ENCODE peak calls at places on chromosomes 4 and X, in seven cellular contexts. L, I, O, H, T, R and X are unnamed samples.

GRCh38 chr4:95548738-95549245 is at the start of gene UNC5C:
- DNase-seq in L (peak), I (peak), O (peak), H (no peak), T (peak), R (no peak), X (peak)

GRCh38 chr4:112840061-112840460 is 203.1 kb downstream of the LARP7 start:
- DNase-seq in L (no peak), I (peak), O (no peak), H (no peak), T (no peak), R (no peak), X (peak)

GRCh38 chrX:15785176-15785735 is 5.0 kb upstream of the ZRSR2 start:
- DNase-seq in L (no peak), I (no peak), O (no peak), H (no peak), T (no peak), R (no peak), X (no peak)

GRCh38 chr4:9996319-9997110 is 24.8 kb downstream of the SLC2A9 start:
- DNase-seq in L (no peak), I (no peak), O (peak), H (no peak), T (no peak), R (no peak), X (peak)

GRCh38 chrX:989959-990510 is 222.4 kb downstream of the CRLF2 start:
- DNase-seq in L (no peak), I (no peak), O (peak), H (no peak), T (peak), R (peak), X (peak)

GRCh38 chr4:39893693-39894072 is 84.0 kb downstream of the PDS5A start:
- DNase-seq in L (no peak), I (no peak), O (no peak), H (no peak), T (no peak), R (no peak), X (no peak)

GRCh38 chr4:120750152-120750525 is 172.4 kb downstream of the PRDM5 start:
- DNase-seq in L (no peak), I (no peak), O (no peak), H (no peak), T (peak), R (no peak), X (no peak)

GRCh38 chrX:39969099-39969825 is 128.5 kb downstream of the BCOR start:
- DNase-seq in L (no peak), I (peak), O (no peak), H (no peak), T (no peak), R (no peak), X (no peak)

GRCh38 chr4:186790630-186791029 is 67.0 kb upstream of the FAT1 start:
- DNase-seq in L (no peak), I (no peak), O (no peak), H (no peak), T (no peak), R (no peak), X (no peak)

GRCh38 chr4:100071531-100071930 is 118.7 kb downstream of the DDIT4L start:
- DNase-seq in L (no peak), I (no peak), O (no peak), H (no peak), T (no peak), R (no peak), X (no peak)
- TF ChIP-seq CTCF in L (no peak), I (no peak), O (no peak), H (no peak), T (no peak), R (no peak), X (no peak)

GRCh38 chr4:148998719-148999118 is 556.5 kb upstream of the NR3C2 start:
- DNase-seq in L (no peak), I (peak), O (no peak), H (no peak), T (no peak), R (peak), X (peak)
- TF ChIP-seq CTCF in L (peak), I (peak), O (no peak), H (no peak), T (peak), R (peak), X (peak)

DNA sequence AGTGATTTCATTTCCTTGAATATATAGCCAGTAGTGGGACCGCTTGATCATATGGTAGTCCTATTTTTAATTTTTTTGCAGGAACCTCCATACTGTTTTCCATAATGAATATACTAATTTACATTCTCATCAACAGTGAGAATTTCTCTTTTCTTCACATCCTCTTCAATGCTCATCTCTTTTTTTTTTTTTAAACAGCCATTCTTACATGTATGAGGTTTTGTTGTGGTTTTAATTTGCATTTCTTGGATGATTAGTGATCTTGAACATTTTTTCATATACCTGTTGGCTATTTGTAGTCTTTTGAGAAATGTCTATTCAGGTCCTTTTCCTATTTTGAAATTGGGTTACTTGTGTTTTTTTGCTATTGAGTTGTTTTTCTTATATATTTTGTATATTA is 67.0 kb downstream of the RAPGEF2 start:
- DNase-seq in L (no peak), I (no peak), O (no peak), H (no peak), T (no peak), R (no peak), X (no peak)
- TF ChIP-seq CTCF in L (no peak), I (no peak), O (no peak), H (no peak), T (no peak), R (no peak), X (no peak)

GRCh38 chr4:177436456-177436855 is 5.8 kb downstream of the AGA start:
- DNase-seq in L (no peak), I (no peak), O (no peak), H (no peak), T (no peak), R (no peak), X (no peak)

GRCh38 chr4:177441803-177442622 is at the start of gene AGA:
- DNase-seq in L (peak), I (peak), O (peak), H (peak), T (peak), R (peak), X (peak)

GRCh38 chr4:177442623-177443155 is 452 bp upstream of the AGA start:
- DNase-seq in L (no peak), I (no peak), O (no peak), H (peak), T (peak), R (no peak), X (no peak)

GRCh38 chr4:177444911-177445736 is 2.9 kb upstream of the AGA start:
- DNase-seq in L (no peak), I (peak), O (no peak), H (no peak), T (no peak), R (no peak), X (no peak)

DNA sequence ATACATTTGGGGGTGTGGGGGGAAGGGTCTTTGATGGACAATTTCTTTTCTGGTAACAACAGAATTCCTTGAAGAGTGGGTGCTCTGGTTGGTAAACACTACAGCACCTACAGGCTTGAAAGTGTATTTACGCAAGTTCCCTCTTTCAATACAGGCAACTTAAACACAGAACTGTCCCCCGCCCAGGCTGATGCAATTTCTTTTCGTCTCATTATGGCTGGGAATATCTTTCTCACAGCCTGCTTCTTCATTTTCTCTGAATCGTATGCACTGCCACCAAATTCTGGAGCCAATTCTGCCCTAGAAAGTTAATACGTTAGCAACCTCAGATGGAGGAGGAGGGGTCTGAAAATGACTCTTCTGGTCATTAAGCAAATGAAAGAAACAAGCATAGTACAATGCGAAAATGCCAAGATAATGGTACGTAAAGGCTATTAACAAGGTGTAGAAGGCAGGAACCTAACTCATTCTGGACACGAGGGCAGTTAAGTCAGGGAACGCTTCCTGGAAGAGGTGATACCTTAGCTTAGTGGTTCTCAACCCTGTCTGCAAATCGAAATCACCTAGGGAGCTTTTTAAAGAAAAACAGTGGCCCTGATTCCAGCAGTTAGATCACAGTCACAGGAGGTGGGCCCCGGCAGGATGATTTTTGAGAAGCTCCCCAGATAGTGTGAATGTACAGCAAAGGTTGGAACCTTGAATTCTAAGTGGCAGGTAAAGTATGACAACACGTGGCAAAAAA is 1.0 kb downstream of the AGA start:
- DNase-seq in L (no peak), I (peak), O (no peak), H (peak), T (peak), R (no peak), X (no peak)
- TF ChIP-seq CTCF in L (no peak), I (no peak), O (no peak), H (no peak), T (peak), R (no peak), X (peak)

GRCh38 chr4:7067523-7068278 is at the start of gene GRPEL1:
- DNase-seq in L (peak), I (peak), O (peak), H (peak), T (peak), R (peak), X (peak)
- TF ChIP-seq CTCF in L (no peak), I (no peak), O (no peak), H (no peak), T (no peak), R (no peak), X (no peak)

GRCh38 chrX:68146054-68146453 is 287.2 kb downstream of the OPHN1 start:
- DNase-seq in L (no peak), I (peak), O (no peak), H (no peak), T (no peak), R (peak), X (peak)
- TF ChIP-seq CTCF in L (peak), I (peak), O (no peak), H (peak), T (peak), R (peak), X (peak)

DNA sequence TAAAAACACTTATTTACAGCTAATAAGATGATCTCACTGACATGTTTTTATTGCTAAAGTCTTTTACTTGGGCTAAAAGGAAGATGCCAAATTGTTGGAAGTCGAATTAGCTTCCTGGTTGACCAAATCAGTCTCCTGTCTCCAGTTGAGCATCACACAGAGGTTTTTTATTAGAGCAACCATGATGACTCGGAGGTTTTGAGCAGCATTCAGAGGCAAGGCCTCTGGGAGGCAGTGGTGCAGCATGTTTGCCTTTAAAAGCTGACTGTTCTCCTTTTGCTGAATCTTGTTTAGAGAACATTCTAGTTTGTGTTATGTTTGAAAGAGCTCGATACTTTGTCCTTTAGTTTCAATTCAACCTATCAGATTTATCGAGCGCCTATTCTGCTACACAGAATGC is 2.1 kb downstream of the UCHL1 start:
- DNase-seq in L (no peak), I (peak), O (no peak), H (no peak), T (no peak), R (peak), X (peak)
- TF ChIP-seq CTCF in L (peak), I (peak), O (no peak), H (no peak), T (peak), R (peak), X (peak)

DNA sequence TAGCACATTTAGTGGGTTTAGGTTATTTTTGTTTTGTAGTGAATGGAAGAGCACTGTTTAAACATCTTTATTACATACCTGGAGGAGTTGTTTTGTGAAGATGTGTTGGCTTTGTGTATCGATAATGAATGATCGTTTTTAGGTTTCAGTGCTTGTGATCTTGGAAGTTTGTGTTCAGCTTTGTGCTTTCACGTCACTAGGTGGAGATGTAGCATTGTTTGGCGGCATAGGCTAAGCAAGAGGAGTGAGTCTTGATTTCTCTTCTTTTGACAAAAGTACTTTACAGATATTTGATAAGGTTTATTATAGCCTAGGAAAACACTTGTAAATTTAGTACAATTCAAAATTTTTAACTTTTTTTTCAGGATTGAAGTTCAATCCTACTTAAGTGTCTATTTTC is 50.4 kb downstream of the PDK3 start:
- DNase-seq in L (no peak), I (peak), O (no peak), H (no peak), T (no peak), R (no peak), X (peak)
- TF ChIP-seq CTCF in L (peak), I (peak), O (no peak), H (no peak), T (no peak), R (no peak), X (peak)

GRCh38 chr4:147590249-147590920 is 26.8 kb upstream of the TMEM184C start:
- DNase-seq in L (peak), I (peak), O (peak), H (peak), T (no peak), R (peak), X (peak)
- TF ChIP-seq CTCF in L (peak), I (peak), O (no peak), H (peak), T (peak), R (peak), X (peak)